ENCODE peak calls at places on chromosomes 4 and X, in nine cellular contexts. One of them, this sample, is unnamed.

GRCh38 chr4:81436928-81437327 is 34.8 kb downstream of the RASGEF1B start:
- DNase-seq in heart right ventricle: no peak
- DNase-seq in WTC11: no peak
- DNase-seq in PC-3: no peak
- DNase-seq in A673: no peak
- DNase-seq in AG04450: no peak
- DNase-seq in AG10803: no peak
- DNase-seq in HFF-Myc: no peak
- DNase-seq in uterus: no peak
- DNase-seq in this sample: no peak

GRCh38 chr4:121190389-121190788 is 26.3 kb upstream of the TNIP3 start:
- DNase-seq in HFF-Myc: no peak
- DNase-seq in A673: no peak
- DNase-seq in uterus: no peak
- DNase-seq in heart right ventricle: no peak
- DNase-seq in AG10803: no peak
- DNase-seq in WTC11: no peak
- DNase-seq in AG04450: no peak
- DNase-seq in PC-3: no peak
- DNase-seq in this sample: no peak

GRCh38 chrX:154096140-154097002 is 1.1 kb downstream of the MECP2 start:
- DNase-seq in AG10803: peak; percentile 51
- DNase-seq in HFF-Myc: no peak
- DNase-seq in WTC11: no peak
- DNase-seq in PC-3: peak; percentile 9
- DNase-seq in A673: no peak
- DNase-seq in AG04450: no peak
- DNase-seq in uterus: no peak
- DNase-seq in heart right ventricle: peak; percentile 16
- DNase-seq in this sample: no peak

GRCh38 chr4:113760852-113761681 is 471 bp downstream of the CAMK2D start:
- DNase-seq in uterus: peak; percentile 81
- DNase-seq in WTC11: peak; percentile 67
- DNase-seq in PC-3: peak; percentile 43
- DNase-seq in A673: no peak
- DNase-seq in HFF-Myc: no peak
- DNase-seq in AG10803: peak; percentile 83
- DNase-seq in heart right ventricle: peak; percentile 86
- DNase-seq in AG04450: no peak
- DNase-seq in this sample: no peak

GRCh38 chr4:10354746-10355145 is 102.5 kb downstream of the ZNF518B start:
- DNase-seq in heart right ventricle: no peak
- DNase-seq in HFF-Myc: no peak
- DNase-seq in AG04450: no peak
- DNase-seq in PC-3: no peak
- DNase-seq in AG10803: no peak
- DNase-seq in uterus: no peak
- DNase-seq in A673: no peak
- DNase-seq in WTC11: no peak
- DNase-seq in this sample: no peak

GRCh38 chrX:48934581-48935331 is 15.9 kb upstream of the PIM2 start:
- DNase-seq in AG04450: no peak
- DNase-seq in heart right ventricle: no peak
- DNase-seq in PC-3: no peak
- DNase-seq in HFF-Myc: no peak
- DNase-seq in AG10803: no peak
- DNase-seq in A673: no peak
- DNase-seq in WTC11: no peak
- DNase-seq in uterus: no peak
- DNase-seq in this sample: no peak

GRCh38 chrX:125436855-125437254 is 117.2 kb downstream of the TEX13C start:
- DNase-seq in WTC11: no peak
- DNase-seq in A673: peak; percentile 50
- DNase-seq in AG10803: no peak
- DNase-seq in HFF-Myc: no peak
- DNase-seq in PC-3: peak; percentile 50
- DNase-seq in uterus: no peak
- DNase-seq in AG04450: no peak
- DNase-seq in heart right ventricle: no peak
- DNase-seq in this sample: no peak

GRCh38 chr4:146222313-146222712 is 8.0 kb downstream of the REELD1 start:
- DNase-seq in WTC11: no peak
- DNase-seq in AG10803: peak; percentile 49
- DNase-seq in uterus: no peak
- DNase-seq in PC-3: peak; percentile 88
- DNase-seq in A673: no peak
- DNase-seq in HFF-Myc: no peak
- DNase-seq in AG04450: no peak
- DNase-seq in heart right ventricle: no peak
- DNase-seq in this sample: no peak

GRCh38 chr4:94548571-94548970 is 96.8 kb downstream of the PDLIM5 start:
- DNase-seq in HFF-Myc: no peak
- DNase-seq in uterus: no peak
- DNase-seq in A673: peak; percentile 57
- DNase-seq in AG04450: no peak
- DNase-seq in PC-3: peak; percentile 86
- DNase-seq in WTC11: no peak
- DNase-seq in AG10803: peak; percentile 74
- DNase-seq in heart right ventricle: no peak
- DNase-seq in this sample: peak; percentile 93

GRCh38 chr4:3071811-3072210 is 2.5 kb downstream of the HTT-AS start:
- DNase-seq in A673: no peak
- DNase-seq in WTC11: no peak
- DNase-seq in AG04450: no peak
- DNase-seq in HFF-Myc: no peak
- DNase-seq in AG10803: peak; percentile 57
- DNase-seq in uterus: no peak
- DNase-seq in PC-3: no peak
- DNase-seq in heart right ventricle: no peak
- DNase-seq in this sample: no peak

GRCh38 chr4:44447563-44448504 is 775 bp downstream of the KCTD8 start:
- DNase-seq in WTC11: peak; percentile 59
- DNase-seq in heart right ventricle: peak; percentile 15
- DNase-seq in A673: no peak
- DNase-seq in HFF-Myc: no peak
- DNase-seq in AG10803: no peak
- DNase-seq in AG04450: no peak
- DNase-seq in uterus: peak; percentile 23
- DNase-seq in PC-3: peak; percentile 4
- DNase-seq in this sample: no peak

GRCh38 chrX:133085785-133086184 is 11.1 kb downstream of the USP26 start:
- DNase-seq in A673: no peak
- DNase-seq in PC-3: peak; percentile 87
- DNase-seq in heart right ventricle: no peak
- DNase-seq in uterus: no peak
- DNase-seq in AG04450: no peak
- DNase-seq in AG10803: no peak
- DNase-seq in WTC11: no peak
- DNase-seq in HFF-Myc: no peak
- DNase-seq in this sample: no peak

GRCh38 chrX:48972214-48973164 is 845 bp upstream of the KCND1 start:
- DNase-seq in WTC11: peak; percentile 65
- DNase-seq in AG10803: peak; percentile 43
- DNase-seq in HFF-Myc: no peak
- DNase-seq in uterus: peak; percentile 30
- DNase-seq in PC-3: peak; percentile 55
- DNase-seq in AG04450: no peak
- DNase-seq in heart right ventricle: no peak
- DNase-seq in A673: peak; percentile 68
- DNase-seq in this sample: no peak

GRCh38 chr4:45475490-45475889 is 648.4 kb downstream of the GABRG1 start:
- DNase-seq in HFF-Myc: no peak
- DNase-seq in heart right ventricle: no peak
- DNase-seq in WTC11: no peak
- DNase-seq in uterus: no peak
- DNase-seq in A673: peak; percentile 10
- DNase-seq in PC-3: no peak
- DNase-seq in AG04450: no peak
- DNase-seq in AG10803: no peak
- DNase-seq in this sample: peak; percentile 61

GRCh38 chr4:174437756-174438155 is 84.5 kb downstream of the HPGD start:
- DNase-seq in HFF-Myc: no peak
- DNase-seq in WTC11: no peak
- DNase-seq in A673: no peak
- DNase-seq in uterus: no peak
- DNase-seq in AG04450: no peak
- DNase-seq in heart right ventricle: no peak
- DNase-seq in PC-3: peak; percentile 17
- DNase-seq in AG10803: no peak
- DNase-seq in this sample: no peak

GRCh38 chr4:5728451-5728850 is 17.4 kb downstream of the EVC start:
- DNase-seq in A673: no peak
- DNase-seq in PC-3: no peak
- DNase-seq in AG10803: no peak
- DNase-seq in uterus: no peak
- DNase-seq in heart right ventricle: no peak
- DNase-seq in WTC11: no peak
- DNase-seq in HFF-Myc: no peak
- DNase-seq in AG04450: no peak
- DNase-seq in this sample: no peak

GRCh38 chrX:154734101-154734781 is 16.6 kb downstream of the GAB3 start:
- DNase-seq in AG04450: no peak
- DNase-seq in heart right ventricle: no peak
- DNase-seq in WTC11: no peak
- DNase-seq in PC-3: peak; percentile 43
- DNase-seq in A673: no peak
- DNase-seq in HFF-Myc: no peak
- DNase-seq in uterus: peak; percentile 37
- DNase-seq in AG10803: no peak
- DNase-seq in this sample: no peak

GRCh38 chr4:156322592-156322991 is 368.9 kb upstream of the CTSO start:
- DNase-seq in PC-3: peak; percentile 87
- DNase-seq in AG10803: peak; percentile 81
- DNase-seq in uterus: no peak
- DNase-seq in heart right ventricle: no peak
- DNase-seq in HFF-Myc: peak; percentile 72
- DNase-seq in WTC11: no peak
- DNase-seq in A673: peak; percentile 76
- DNase-seq in AG04450: peak; percentile 15
- DNase-seq in this sample: peak; percentile 20

GRCh38 chr4:10117424-10118354 is 1.1 kb upstream of the WDR1 start:
- DNase-seq in PC-3: no peak
- DNase-seq in HFF-Myc: no peak
- DNase-seq in A673: no peak
- DNase-seq in AG10803: peak; percentile 51
- DNase-seq in uterus: peak; percentile 44
- DNase-seq in WTC11: no peak
- DNase-seq in AG04450: no peak
- DNase-seq in heart right ventricle: no peak
- DNase-seq in this sample: no peak

DNA sequence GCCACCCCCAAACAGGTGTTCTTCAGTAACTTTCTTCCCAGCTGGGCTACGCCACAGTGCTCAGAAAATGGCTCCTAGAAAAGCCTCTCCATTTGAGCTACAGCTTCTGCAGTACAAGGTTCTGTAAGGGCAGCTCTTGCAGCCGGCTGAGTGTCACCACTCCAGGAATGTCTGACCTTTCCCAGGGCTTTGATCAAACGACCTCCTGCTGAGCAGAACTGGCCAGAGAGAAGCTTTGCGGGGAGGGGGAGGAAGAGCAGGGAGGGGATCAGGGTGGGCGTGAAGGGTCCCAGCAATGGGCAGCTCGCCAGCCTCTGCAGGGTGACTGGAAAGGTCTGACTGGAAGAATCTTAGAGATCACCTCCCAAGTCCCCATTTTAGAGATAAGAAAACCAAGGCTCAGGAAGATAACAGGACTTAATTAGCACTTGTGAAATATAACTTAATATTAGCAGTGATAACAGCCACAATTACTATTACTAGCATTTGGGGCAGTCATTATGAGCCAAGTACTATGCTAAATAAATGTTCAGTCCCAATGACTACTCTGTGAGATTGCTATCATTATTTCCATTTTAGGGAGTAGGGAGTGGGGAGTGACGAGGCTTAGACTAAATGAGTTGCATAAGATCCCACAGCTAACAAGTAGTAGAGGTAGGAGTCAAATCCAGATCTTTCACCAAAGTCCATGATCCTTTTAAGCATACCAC is 51.1 kb downstream of the LEF1 start:
- DNase-seq in WTC11: peak; percentile 67
- DNase-seq in AG10803: no peak
- DNase-seq in AG04450: no peak
- DNase-seq in uterus: no peak
- DNase-seq in PC-3: peak; percentile 4
- DNase-seq in HFF-Myc: no peak
- DNase-seq in A673: no peak
- DNase-seq in heart right ventricle: no peak
- DNase-seq in this sample: no peak
- TF ChIP-seq CTCF in WTC11: no peak
- TF ChIP-seq CTCF in AG10803: no peak
- TF ChIP-seq CTCF in AG04450: no peak
- TF ChIP-seq CTCF in uterus: no peak
- TF ChIP-seq CTCF in PC-3: no peak
- TF ChIP-seq CTCF in HFF-Myc: no peak
- TF ChIP-seq CTCF in A673: no peak
- TF ChIP-seq CTCF in heart right ventricle: no peak
- TF ChIP-seq CTCF in this sample: no peak

GRCh38 chr4:122309988-122310626 is 68.7 kb upstream of the ADAD1 start:
- DNase-seq in PC-3: peak; percentile 31
- DNase-seq in A673: peak; percentile 30
- DNase-seq in WTC11: no peak
- DNase-seq in HFF-Myc: no peak
- DNase-seq in uterus: no peak
- DNase-seq in heart right ventricle: no peak
- DNase-seq in AG04450: no peak
- DNase-seq in AG10803: peak; percentile 29
- DNase-seq in this sample: no peak
- TF ChIP-seq CTCF in PC-3: peak; percentile 55
- TF ChIP-seq CTCF in A673: peak; percentile 68
- TF ChIP-seq CTCF in WTC11: peak; percentile 51
- TF ChIP-seq CTCF in HFF-Myc: peak; percentile 15
- TF ChIP-seq CTCF in uterus: no peak
- TF ChIP-seq CTCF in heart right ventricle: peak; percentile 45
- TF ChIP-seq CTCF in AG04450: peak; percentile 57
- TF ChIP-seq CTCF in AG10803: peak; percentile 64
- TF ChIP-seq CTCF in this sample: peak; percentile 56

DNA sequence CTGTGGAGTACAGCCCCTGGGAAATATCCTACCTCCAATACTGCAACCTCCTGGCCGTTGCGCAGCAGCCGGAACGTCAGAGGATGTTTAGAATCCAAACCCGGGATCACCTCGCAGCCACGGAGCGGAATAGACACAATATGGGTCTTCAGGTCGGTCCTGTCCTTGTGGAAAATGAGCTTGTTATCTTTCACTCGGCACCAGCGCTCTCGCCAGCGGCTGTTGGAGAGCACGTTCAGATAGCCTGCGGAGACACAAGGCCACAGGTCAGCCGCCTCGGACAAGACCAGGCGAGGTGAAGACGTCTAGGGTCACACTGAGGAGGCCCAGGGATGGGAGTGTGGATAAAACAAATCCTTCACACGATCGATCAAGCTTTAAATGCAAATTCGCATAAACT is 139.3 kb downstream of the AFAP1 start:
- DNase-seq in AG10803: no peak
- DNase-seq in A673: no peak
- DNase-seq in AG04450: no peak
- DNase-seq in PC-3: no peak
- DNase-seq in uterus: no peak
- DNase-seq in WTC11: no peak
- DNase-seq in heart right ventricle: no peak
- DNase-seq in HFF-Myc: no peak
- DNase-seq in this sample: no peak
- TF ChIP-seq CTCF in AG10803: no peak
- TF ChIP-seq CTCF in A673: no peak
- TF ChIP-seq CTCF in AG04450: no peak
- TF ChIP-seq CTCF in PC-3: no peak
- TF ChIP-seq CTCF in uterus: no peak
- TF ChIP-seq CTCF in WTC11: no peak
- TF ChIP-seq CTCF in heart right ventricle: no peak
- TF ChIP-seq CTCF in HFF-Myc: no peak
- TF ChIP-seq CTCF in this sample: no peak

GRCh38 chr4:185247151-185247550 is 37.8 kb downstream of the SNX25 start:
- DNase-seq in heart right ventricle: no peak
- DNase-seq in WTC11: no peak
- DNase-seq in HFF-Myc: no peak
- DNase-seq in AG04450: no peak
- DNase-seq in PC-3: no peak
- DNase-seq in A673: no peak
- DNase-seq in uterus: no peak
- DNase-seq in AG10803: no peak
- DNase-seq in this sample: peak; percentile 39
- TF ChIP-seq CTCF in heart right ventricle: no peak
- TF ChIP-seq CTCF in WTC11: no peak
- TF ChIP-seq CTCF in HFF-Myc: no peak
- TF ChIP-seq CTCF in AG04450: no peak
- TF ChIP-seq CTCF in PC-3: no peak
- TF ChIP-seq CTCF in A673: no peak
- TF ChIP-seq CTCF in uterus: no peak
- TF ChIP-seq CTCF in AG10803: no peak
- TF ChIP-seq CTCF in this sample: no peak

This sample was measured in retinal pigment epithelial cell.